ENCODE peak calls at places on chromosomes 4 and X, in seven cellular contexts. One of them, this sample, is unnamed.

GRCh38 chr4:48388504-48389154 is 47.3 kb downstream of the SLAIN2 start:
- DNase-seq in RWPE1: no peak
- DNase-seq in nucleus accumbens: no peak
- DNase-seq in T47D: no peak
- DNase-seq in naive thymus-derived CD8-positive, alpha-beta T cell: no peak
- DNase-seq in stimulated activated CD8-positive, alpha-beta memory T cell treated with anti-CD3 and anti-CD28 coated beads, Interleukin-15, amount 100 ng/mL, for 4 hours: no peak
- DNase-seq in ascending aorta: no peak
- DNase-seq in this sample: no peak

GRCh38 chr4:2667428-2667827 is 88.7 kb downstream of the TNIP2 start:
- DNase-seq in RWPE1: no peak
- DNase-seq in nucleus accumbens: no peak
- DNase-seq in T47D: no peak
- DNase-seq in naive thymus-derived CD8-positive, alpha-beta T cell: no peak
- DNase-seq in stimulated activated CD8-positive, alpha-beta memory T cell treated with anti-CD3 and anti-CD28 coated beads, Interleukin-15, amount 100 ng/mL, for 4 hours: no peak
- DNase-seq in ascending aorta: no peak
- DNase-seq in this sample: no peak

GRCh38 chr4:100679926-100680325 is 162.1 kb upstream of the EMCN start:
- DNase-seq in RWPE1: no peak
- DNase-seq in nucleus accumbens: no peak
- DNase-seq in T47D: no peak
- DNase-seq in naive thymus-derived CD8-positive, alpha-beta T cell: no peak
- DNase-seq in stimulated activated CD8-positive, alpha-beta memory T cell treated with anti-CD3 and anti-CD28 coated beads, Interleukin-15, amount 100 ng/mL, for 4 hours: no peak
- DNase-seq in ascending aorta: no peak
- DNase-seq in this sample: no peak

GRCh38 chr4:165472943-165473676 is 94.3 kb downstream of the CPE start:
- DNase-seq in RWPE1: no peak
- DNase-seq in nucleus accumbens: no peak
- DNase-seq in T47D: no peak
- DNase-seq in naive thymus-derived CD8-positive, alpha-beta T cell: no peak
- DNase-seq in stimulated activated CD8-positive, alpha-beta memory T cell treated with anti-CD3 and anti-CD28 coated beads, Interleukin-15, amount 100 ng/mL, for 4 hours: no peak
- DNase-seq in ascending aorta: no peak
- DNase-seq in this sample: no peak

GRCh38 chrX:13770013-13770412 is 35.5 kb downstream of the OFD1 start:
- DNase-seq in RWPE1: no peak
- DNase-seq in nucleus accumbens: no peak
- DNase-seq in T47D: no peak
- DNase-seq in naive thymus-derived CD8-positive, alpha-beta T cell: no peak
- DNase-seq in stimulated activated CD8-positive, alpha-beta memory T cell treated with anti-CD3 and anti-CD28 coated beads, Interleukin-15, amount 100 ng/mL, for 4 hours: no peak
- DNase-seq in ascending aorta: no peak
- DNase-seq in this sample: no peak

GRCh38 chrX:49106930-49107329 is 16.6 kb downstream of the GPKOW start:
- DNase-seq in RWPE1: no peak
- DNase-seq in nucleus accumbens: peak
- DNase-seq in T47D: peak
- DNase-seq in naive thymus-derived CD8-positive, alpha-beta T cell: peak
- DNase-seq in stimulated activated CD8-positive, alpha-beta memory T cell treated with anti-CD3 and anti-CD28 coated beads, Interleukin-15, amount 100 ng/mL, for 4 hours: no peak
- DNase-seq in ascending aorta: no peak
- DNase-seq in this sample: no peak

GRCh38 chr4:37903901-37904300 is 13.0 kb downstream of the TBC1D1 start:
- DNase-seq in RWPE1: no peak
- DNase-seq in nucleus accumbens: no peak
- DNase-seq in T47D: no peak
- DNase-seq in naive thymus-derived CD8-positive, alpha-beta T cell: no peak
- DNase-seq in stimulated activated CD8-positive, alpha-beta memory T cell treated with anti-CD3 and anti-CD28 coated beads, Interleukin-15, amount 100 ng/mL, for 4 hours: no peak
- DNase-seq in ascending aorta: no peak
- DNase-seq in this sample: no peak

GRCh38 chrX:133402042-133402453 is 13.2 kb downstream of the GPC4 start:
- DNase-seq in RWPE1: no peak
- DNase-seq in nucleus accumbens: no peak
- DNase-seq in T47D: no peak
- DNase-seq in naive thymus-derived CD8-positive, alpha-beta T cell: no peak
- DNase-seq in stimulated activated CD8-positive, alpha-beta memory T cell treated with anti-CD3 and anti-CD28 coated beads, Interleukin-15, amount 100 ng/mL, for 4 hours: no peak
- DNase-seq in ascending aorta: no peak
- DNase-seq in this sample: no peak

GRCh38 chrX:68114573-68115199 is 318.6 kb downstream of the OPHN1 start:
- DNase-seq in RWPE1: peak
- DNase-seq in nucleus accumbens: no peak
- DNase-seq in T47D: no peak
- DNase-seq in naive thymus-derived CD8-positive, alpha-beta T cell: no peak
- DNase-seq in stimulated activated CD8-positive, alpha-beta memory T cell treated with anti-CD3 and anti-CD28 coated beads, Interleukin-15, amount 100 ng/mL, for 4 hours: no peak
- DNase-seq in ascending aorta: no peak
- DNase-seq in this sample: no peak

GRCh38 chr4:153916273-153916755 is 127.4 kb upstream of the SFRP2 start:
- DNase-seq in RWPE1: no peak
- DNase-seq in nucleus accumbens: no peak
- DNase-seq in T47D: no peak
- DNase-seq in naive thymus-derived CD8-positive, alpha-beta T cell: no peak
- DNase-seq in stimulated activated CD8-positive, alpha-beta memory T cell treated with anti-CD3 and anti-CD28 coated beads, Interleukin-15, amount 100 ng/mL, for 4 hours: no peak
- DNase-seq in ascending aorta: no peak
- DNase-seq in this sample: no peak

GRCh38 chrX:130874751-130875150 is 28.3 kb downstream of the ENOX2 start:
- DNase-seq in RWPE1: no peak
- DNase-seq in nucleus accumbens: no peak
- DNase-seq in T47D: no peak
- DNase-seq in naive thymus-derived CD8-positive, alpha-beta T cell: no peak
- DNase-seq in stimulated activated CD8-positive, alpha-beta memory T cell treated with anti-CD3 and anti-CD28 coated beads, Interleukin-15, amount 100 ng/mL, for 4 hours: no peak
- DNase-seq in ascending aorta: no peak
- DNase-seq in this sample: no peak

GRCh38 chr4:153530284-153530995 is 64.3 kb downstream of the TMEM131L start:
- DNase-seq in RWPE1: no peak
- DNase-seq in nucleus accumbens: no peak
- DNase-seq in T47D: no peak
- DNase-seq in naive thymus-derived CD8-positive, alpha-beta T cell: no peak
- DNase-seq in stimulated activated CD8-positive, alpha-beta memory T cell treated with anti-CD3 and anti-CD28 coated beads, Interleukin-15, amount 100 ng/mL, for 4 hours: peak
- DNase-seq in ascending aorta: no peak
- DNase-seq in this sample: no peak

GRCh38 chr4:74311696-74312313 is 3.5 kb downstream of the EPGN start:
- DNase-seq in RWPE1: peak
- DNase-seq in nucleus accumbens: no peak
- DNase-seq in T47D: peak
- DNase-seq in naive thymus-derived CD8-positive, alpha-beta T cell: no peak
- DNase-seq in stimulated activated CD8-positive, alpha-beta memory T cell treated with anti-CD3 and anti-CD28 coated beads, Interleukin-15, amount 100 ng/mL, for 4 hours: no peak
- DNase-seq in ascending aorta: no peak
- DNase-seq in this sample: no peak

GRCh38 chrX:39843318-39843717 is 254.4 kb downstream of the BCOR start:
- DNase-seq in RWPE1: no peak
- DNase-seq in nucleus accumbens: no peak
- DNase-seq in T47D: no peak
- DNase-seq in naive thymus-derived CD8-positive, alpha-beta T cell: no peak
- DNase-seq in stimulated activated CD8-positive, alpha-beta memory T cell treated with anti-CD3 and anti-CD28 coated beads, Interleukin-15, amount 100 ng/mL, for 4 hours: no peak
- DNase-seq in ascending aorta: no peak
- DNase-seq in this sample: no peak

GRCh38 chr4:124887738-124888137 is 175.2 kb upstream of the ANKRD50 start:
- DNase-seq in RWPE1: no peak
- DNase-seq in nucleus accumbens: no peak
- DNase-seq in T47D: no peak
- DNase-seq in naive thymus-derived CD8-positive, alpha-beta T cell: no peak
- DNase-seq in stimulated activated CD8-positive, alpha-beta memory T cell treated with anti-CD3 and anti-CD28 coated beads, Interleukin-15, amount 100 ng/mL, for 4 hours: no peak
- DNase-seq in ascending aorta: no peak
- DNase-seq in this sample: no peak

GRCh38 chr4:6271701-6272465 is 2.2 kb downstream of the WFS1 start:
- DNase-seq in RWPE1: no peak
- DNase-seq in nucleus accumbens: no peak
- DNase-seq in T47D: peak
- DNase-seq in naive thymus-derived CD8-positive, alpha-beta T cell: no peak
- DNase-seq in stimulated activated CD8-positive, alpha-beta memory T cell treated with anti-CD3 and anti-CD28 coated beads, Interleukin-15, amount 100 ng/mL, for 4 hours: no peak
- DNase-seq in ascending aorta: no peak
- DNase-seq in this sample: no peak

GRCh38 chr4:118313098-118313497 is 39.7 kb downstream of the PRSS12 start:
- DNase-seq in RWPE1: no peak
- DNase-seq in nucleus accumbens: no peak
- DNase-seq in T47D: no peak
- DNase-seq in naive thymus-derived CD8-positive, alpha-beta T cell: no peak
- DNase-seq in stimulated activated CD8-positive, alpha-beta memory T cell treated with anti-CD3 and anti-CD28 coated beads, Interleukin-15, amount 100 ng/mL, for 4 hours: no peak
- DNase-seq in ascending aorta: no peak
- DNase-seq in this sample: no peak

GRCh38 chr4:94356444-94356843 is 13.8 kb upstream of the HPGDS start:
- DNase-seq in RWPE1: no peak
- DNase-seq in nucleus accumbens: no peak
- DNase-seq in T47D: no peak
- DNase-seq in naive thymus-derived CD8-positive, alpha-beta T cell: no peak
- DNase-seq in stimulated activated CD8-positive, alpha-beta memory T cell treated with anti-CD3 and anti-CD28 coated beads, Interleukin-15, amount 100 ng/mL, for 4 hours: no peak
- DNase-seq in ascending aorta: no peak
- DNase-seq in this sample: no peak

GRCh38 chr4:16075061-16075460 is 8.8 kb downstream of the PROM1 start:
- DNase-seq in RWPE1: no peak
- DNase-seq in nucleus accumbens: no peak
- DNase-seq in T47D: no peak
- DNase-seq in naive thymus-derived CD8-positive, alpha-beta T cell: no peak
- DNase-seq in stimulated activated CD8-positive, alpha-beta memory T cell treated with anti-CD3 and anti-CD28 coated beads, Interleukin-15, amount 100 ng/mL, for 4 hours: no peak
- DNase-seq in ascending aorta: no peak
- DNase-seq in this sample: no peak

GRCh38 chr4:21954406-21954805 is 5.8 kb upstream of the KCNIP4 start:
- DNase-seq in RWPE1: no peak
- DNase-seq in nucleus accumbens: no peak
- DNase-seq in T47D: no peak
- DNase-seq in naive thymus-derived CD8-positive, alpha-beta T cell: no peak
- DNase-seq in stimulated activated CD8-positive, alpha-beta memory T cell treated with anti-CD3 and anti-CD28 coated beads, Interleukin-15, amount 100 ng/mL, for 4 hours: no peak
- DNase-seq in ascending aorta: no peak
- DNase-seq in this sample: no peak

GRCh38 chrX:118153270-118153669 is 36.7 kb upstream of the KLHL13 start:
- DNase-seq in RWPE1: no peak
- DNase-seq in nucleus accumbens: no peak
- DNase-seq in T47D: no peak
- DNase-seq in naive thymus-derived CD8-positive, alpha-beta T cell: no peak
- DNase-seq in stimulated activated CD8-positive, alpha-beta memory T cell treated with anti-CD3 and anti-CD28 coated beads, Interleukin-15, amount 100 ng/mL, for 4 hours: no peak
- DNase-seq in ascending aorta: no peak
- DNase-seq in this sample: no peak

GRCh38 chr4:77127837-77128621 is 29.0 kb upstream of the CCNG2 start:
- DNase-seq in RWPE1: no peak
- DNase-seq in nucleus accumbens: no peak
- DNase-seq in T47D: no peak
- DNase-seq in naive thymus-derived CD8-positive, alpha-beta T cell: no peak
- DNase-seq in stimulated activated CD8-positive, alpha-beta memory T cell treated with anti-CD3 and anti-CD28 coated beads, Interleukin-15, amount 100 ng/mL, for 4 hours: no peak
- DNase-seq in ascending aorta: no peak
- DNase-seq in this sample: no peak

GRCh38 chr4:21469438-21470032 is 479.0 kb downstream of the KCNIP4 start:
- DNase-seq in RWPE1: peak
- DNase-seq in nucleus accumbens: no peak
- DNase-seq in T47D: peak
- DNase-seq in naive thymus-derived CD8-positive, alpha-beta T cell: no peak
- DNase-seq in stimulated activated CD8-positive, alpha-beta memory T cell treated with anti-CD3 and anti-CD28 coated beads, Interleukin-15, amount 100 ng/mL, for 4 hours: no peak
- DNase-seq in ascending aorta: no peak
- DNase-seq in this sample: no peak

GRCh38 chrX:142499992-142500391 is 294.9 kb upstream of the MAGEC2 start:
- DNase-seq in RWPE1: no peak
- DNase-seq in nucleus accumbens: no peak
- DNase-seq in T47D: no peak
- DNase-seq in naive thymus-derived CD8-positive, alpha-beta T cell: no peak
- DNase-seq in stimulated activated CD8-positive, alpha-beta memory T cell treated with anti-CD3 and anti-CD28 coated beads, Interleukin-15, amount 100 ng/mL, for 4 hours: no peak
- DNase-seq in ascending aorta: no peak
- DNase-seq in this sample: no peak

GRCh38 chr4:6298852-6299251 is 29.2 kb downstream of the WFS1 start:
- DNase-seq in RWPE1: no peak
- DNase-seq in nucleus accumbens: peak
- DNase-seq in T47D: no peak
- DNase-seq in naive thymus-derived CD8-positive, alpha-beta T cell: no peak
- DNase-seq in stimulated activated CD8-positive, alpha-beta memory T cell treated with anti-CD3 and anti-CD28 coated beads, Interleukin-15, amount 100 ng/mL, for 4 hours: no peak
- DNase-seq in ascending aorta: no peak
- DNase-seq in this sample: no peak

GRCh38 chrX:110167952-110168451 is 149.9 kb downstream of the AMMECR1 start:
- DNase-seq in RWPE1: no peak
- DNase-seq in nucleus accumbens: no peak
- DNase-seq in T47D: peak
- DNase-seq in naive thymus-derived CD8-positive, alpha-beta T cell: peak
- DNase-seq in stimulated activated CD8-positive, alpha-beta memory T cell treated with anti-CD3 and anti-CD28 coated beads, Interleukin-15, amount 100 ng/mL, for 4 hours: no peak
- DNase-seq in ascending aorta: no peak
- DNase-seq in this sample: peak